ENCODE peak calls at places on chromosomes 11 and 22, in seven cellular contexts. F is nephron progenitor cell, K is kidney glomerular epithelial cell, H is HEK293T, S is NB4, P is WTC11, N is non-pigmented ciliary epithelial cell. U is an unnamed sample.

GRCh38 chr22:38098410-38099249 is 11.9 kb downstream of the BAIAP2L2 start:
- DNase-seq in F (no peak), K (peak), H (no peak), S (no peak), P (no peak), N (no peak), U (no peak)

GRCh38 chr22:37037669-37038068 is 13.9 kb upstream of the KCTD17 start:
- DNase-seq in F (no peak), K (no peak), H (no peak), S (no peak), P (no peak), N (no peak), U (no peak)

GRCh38 chr11:5488385-5488784 is at the start of gene OR52D1:
- DNase-seq in F (no peak), K (no peak), H (no peak), S (no peak), P (no peak), N (no peak), U (no peak)

GRCh38 chr11:123219066-123219697 is 24.1 kb upstream of the CLMP start:
- DNase-seq in F (no peak), K (no peak), H (no peak), S (no peak), P (no peak), N (no peak), U (no peak)

GRCh38 chr11:117996058-117996457 is 9.9 kb downstream of the IL10RA start:
- DNase-seq in F (no peak), K (no peak), H (no peak), S (no peak), P (no peak), N (no peak), U (no peak)

GRCh38 chr22:23531966-23532735 is 47.9 kb downstream of the IGLL1 start:
- DNase-seq in F (no peak), K (no peak), H (no peak), S (no peak), P (no peak), N (no peak), U (no peak)

GRCh38 chr11:199782-200181 is 6.9 kb downstream of the SCGB1C1 start:
- DNase-seq in F (no peak), K (no peak), H (no peak), S (no peak), P (no peak), N (no peak), U (no peak)

GRCh38 chr22:44580756-44581435 is 82.9 kb upstream of the RTL6 start:
- DNase-seq in F (no peak), K (no peak), H (no peak), S (no peak), P (no peak), N (no peak), U (no peak)

GRCh38 chr11:2178906-2179494 is 7.4 kb upstream of the TH start:
- DNase-seq in F (no peak), K (peak), H (no peak), S (no peak), P (no peak), N (no peak), U (no peak)

GRCh38 chr11:117809236-117810055 is 12.4 kb upstream of the DSCAML1 start:
- DNase-seq in F (peak), K (peak), H (peak), S (peak), P (peak), N (no peak), U (peak)

GRCh38 chr11:125968363-125968762 is 22.5 kb downstream of the VSIG10L2 start:
- DNase-seq in F (no peak), K (no peak), H (no peak), S (peak), P (no peak), N (no peak), U (peak)

GRCh38 chr11:34239465-34240149 is 118.2 kb downstream of the ABTB2 start:
- DNase-seq in F (no peak), K (no peak), H (no peak), S (no peak), P (no peak), N (no peak), U (no peak)

GRCh38 chr22:33006220-33006954 is 51.8 kb downstream of the SYN3 start:
- DNase-seq in F (no peak), K (no peak), H (no peak), S (no peak), P (no peak), N (no peak), U (no peak)